ENCODE peak calls at places on chromosomes 5 and 9, in four cellular contexts. One of them, this sample, is unnamed.

GRCh38 chr9:131845286-131846011 is 105.6 kb upstream of the RAPGEF1 start:
- DNase-seq in foreskin fibroblast: no peak
- DNase-seq in AG10803: no peak
- DNase-seq in GM12878: no peak
- DNase-seq in this sample: no peak

GRCh38 chr5:54834121-54834842 is 151.1 kb downstream of the ESM1 start:
- DNase-seq in foreskin fibroblast: no peak
- DNase-seq in AG10803: peak
- DNase-seq in GM12878: no peak
- DNase-seq in this sample: no peak

GRCh38 chr9:109716631-109717030 is 63.4 kb upstream of the PALM2AKAP2 start:
- DNase-seq in foreskin fibroblast: no peak
- DNase-seq in AG10803: peak
- DNase-seq in GM12878: no peak
- DNase-seq in this sample: no peak

GRCh38 chr9:131807131-131807990 is 67.5 kb upstream of the RAPGEF1 start:
- DNase-seq in foreskin fibroblast: no peak
- DNase-seq in AG10803: no peak
- DNase-seq in GM12878: no peak
- DNase-seq in this sample: no peak

GRCh38 chr9:71306134-71306533 is 184.7 kb upstream of the TRPM3 start:
- DNase-seq in foreskin fibroblast: no peak
- DNase-seq in AG10803: no peak
- DNase-seq in GM12878: no peak
- DNase-seq in this sample: no peak

GRCh38 chr9:347667-348292 is 133.1 kb downstream of the DOCK8 start:
- DNase-seq in foreskin fibroblast: peak
- DNase-seq in AG10803: peak
- DNase-seq in GM12878: no peak
- DNase-seq in this sample: no peak

GRCh38 chr9:104743377-104743985 is 4.0 kb upstream of the NIPSNAP3A start:
- DNase-seq in foreskin fibroblast: peak
- DNase-seq in AG10803: peak
- DNase-seq in GM12878: peak
- DNase-seq in this sample: peak

GRCh38 chr5:32837211-32837610 is 126.1 kb downstream of the NPR3 start:
- DNase-seq in foreskin fibroblast: peak
- DNase-seq in AG10803: no peak
- DNase-seq in GM12878: no peak
- DNase-seq in this sample: no peak

GRCh38 chr9:72749276-72749675 is 203.6 kb downstream of the ALDH1A1 start:
- DNase-seq in foreskin fibroblast: no peak
- DNase-seq in AG10803: no peak
- DNase-seq in GM12878: no peak
- DNase-seq in this sample: no peak

GRCh38 chr9:135533093-135533492 is 11.9 kb downstream of the LCN1 start:
- DNase-seq in foreskin fibroblast: no peak
- DNase-seq in AG10803: no peak
- DNase-seq in GM12878: no peak
- DNase-seq in this sample: no peak

GRCh38 chr5:179779826-179780225 is 14.0 kb upstream of the LTC4S start:
- DNase-seq in foreskin fibroblast: no peak
- DNase-seq in AG10803: no peak
- DNase-seq in GM12878: no peak
- DNase-seq in this sample: no peak

GRCh38 chr5:69331528-69332445 is 814 bp downstream of the CCDC125 start:
- DNase-seq in foreskin fibroblast: no peak
- DNase-seq in AG10803: no peak
- DNase-seq in GM12878: no peak
- DNase-seq in this sample: no peak

GRCh38 chr5:6829150-6829784 is 116.0 kb downstream of the TENT4A start:
- DNase-seq in foreskin fibroblast: no peak
- DNase-seq in AG10803: peak
- DNase-seq in GM12878: peak
- DNase-seq in this sample: no peak

GRCh38 chr5:120808606-120809005 is 344.5 kb downstream of the PRR16 start:
- DNase-seq in foreskin fibroblast: no peak
- DNase-seq in AG10803: no peak
- DNase-seq in GM12878: no peak
- DNase-seq in this sample: no peak

GRCh38 chr9:136402067-136402466 is 2.1 kb upstream of the SNAPC4 start:
- DNase-seq in foreskin fibroblast: no peak
- DNase-seq in AG10803: no peak
- DNase-seq in GM12878: no peak
- DNase-seq in this sample: no peak

GRCh38 chr9:116939605-116940004 is 252.5 kb downstream of the TRIM32 start:
- DNase-seq in foreskin fibroblast: no peak
- DNase-seq in AG10803: no peak
- DNase-seq in GM12878: no peak
- DNase-seq in this sample: no peak

GRCh38 chr9:80692751-80693150 is 996.6 kb downstream of the TLE1 start:
- DNase-seq in foreskin fibroblast: no peak
- DNase-seq in AG10803: no peak
- DNase-seq in GM12878: no peak
- DNase-seq in this sample: no peak

GRCh38 chr5:74761241-74761640 is 5.7 kb downstream of the GFM2 start:
- DNase-seq in foreskin fibroblast: no peak
- DNase-seq in AG10803: no peak
- DNase-seq in GM12878: no peak
- DNase-seq in this sample: no peak

GRCh38 chr5:128356011-128356410 is 182.0 kb downstream of the FBN2 start:
- DNase-seq in foreskin fibroblast: peak
- DNase-seq in AG10803: no peak
- DNase-seq in GM12878: no peak
- DNase-seq in this sample: no peak

GRCh38 chr9:119307471-119307870 is 61.8 kb downstream of the BRINP1 start:
- DNase-seq in foreskin fibroblast: no peak
- DNase-seq in AG10803: no peak
- DNase-seq in GM12878: no peak
- DNase-seq in this sample: no peak

GRCh38 chr5:59133801-59134261 is 551.0 kb downstream of the RAB3C start:
- DNase-seq in foreskin fibroblast: peak
- DNase-seq in AG10803: peak
- DNase-seq in GM12878: no peak
- DNase-seq in this sample: peak

GRCh38 chr5:177470759-177471536 is 2.5 kb downstream of the DBN1 start:
- DNase-seq in foreskin fibroblast: no peak
- DNase-seq in AG10803: no peak
- DNase-seq in GM12878: no peak
- DNase-seq in this sample: no peak
- TF ChIP-seq CTCF in foreskin fibroblast: no peak
- TF ChIP-seq CTCF in AG10803: no peak
- TF ChIP-seq CTCF in GM12878: no peak
- TF ChIP-seq CTCF in this sample: no peak

GRCh38 chr5:125505062-125505461 is 758.6 kb upstream of the ZNF608 start:
- DNase-seq in foreskin fibroblast: no peak
- DNase-seq in AG10803: no peak
- DNase-seq in GM12878: no peak
- DNase-seq in this sample: no peak
- H3K4me3 ChIP-seq in foreskin fibroblast: no peak
- H3K4me3 ChIP-seq in AG10803: no peak
- H3K4me3 ChIP-seq in GM12878: no peak
- H3K4me3 ChIP-seq in this sample: no peak

DNA sequence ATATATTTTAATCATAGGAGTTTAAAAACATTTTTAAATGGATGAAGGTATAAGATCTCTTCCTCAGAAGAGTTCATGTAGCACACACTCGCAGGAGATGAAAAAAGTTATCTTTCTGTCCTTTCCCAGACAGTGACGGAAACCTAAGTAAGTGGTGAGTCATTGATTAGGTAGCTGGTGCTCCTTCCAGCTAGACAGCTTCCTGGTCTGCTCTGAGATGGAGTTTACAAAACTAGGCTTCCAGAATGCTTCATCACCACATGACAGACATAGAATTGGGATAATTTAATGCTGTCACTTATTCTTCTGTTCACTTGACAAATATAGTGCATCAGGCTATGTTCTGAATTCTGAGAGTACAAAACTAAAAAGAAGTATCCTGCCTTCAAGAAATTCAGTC is 2393.0 kb upstream of the C9orf72 start:
- DNase-seq in foreskin fibroblast: no peak
- DNase-seq in AG10803: no peak
- DNase-seq in GM12878: no peak
- DNase-seq in this sample: no peak
- TF ChIP-seq CTCF in foreskin fibroblast: no peak
- TF ChIP-seq CTCF in AG10803: no peak
- TF ChIP-seq CTCF in GM12878: no peak
- TF ChIP-seq CTCF in this sample: no peak

GRCh38 chr5:34930870-34931269 is 1.5 kb downstream of the DNAJC21 start:
- DNase-seq in foreskin fibroblast: no peak
- DNase-seq in AG10803: no peak
- DNase-seq in GM12878: no peak
- DNase-seq in this sample: no peak
- H3K4me3 ChIP-seq in foreskin fibroblast: peak
- H3K4me3 ChIP-seq in AG10803: peak
- H3K4me3 ChIP-seq in GM12878: peak
- H3K4me3 ChIP-seq in this sample: peak

DNA sequence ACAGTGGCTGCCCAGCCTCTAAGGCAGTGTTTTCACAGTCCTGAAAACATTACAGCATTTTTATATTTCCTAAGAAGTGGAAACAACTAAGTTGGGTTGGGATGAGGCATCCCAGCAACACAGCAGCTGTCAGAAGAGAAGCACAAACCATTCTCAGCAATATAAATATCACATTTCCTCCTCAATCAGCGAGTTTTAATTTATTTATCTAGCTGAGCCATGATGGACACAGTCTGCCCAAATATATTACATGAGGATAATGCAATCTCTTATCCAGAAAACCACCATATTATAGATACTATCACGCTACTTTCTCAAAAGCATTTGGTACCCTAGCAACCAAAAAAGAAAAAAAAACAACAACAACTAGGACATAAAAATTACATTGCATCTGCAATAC is 158.5 kb downstream of the FSTL4 start:
- DNase-seq in foreskin fibroblast: no peak
- DNase-seq in AG10803: no peak
- DNase-seq in GM12878: no peak
- DNase-seq in this sample: no peak
- TF ChIP-seq CTCF in foreskin fibroblast: no peak
- TF ChIP-seq CTCF in AG10803: no peak
- TF ChIP-seq CTCF in GM12878: no peak
- TF ChIP-seq CTCF in this sample: no peak

GRCh38 chr5:122078116-122078865 is at the start of gene LOX:
- DNase-seq in foreskin fibroblast: peak
- DNase-seq in AG10803: peak
- DNase-seq in GM12878: no peak
- DNase-seq in this sample: peak

GRCh38 chr5:122085041-122085440 is 7.0 kb upstream of the LOX start:
- DNase-seq in foreskin fibroblast: no peak
- DNase-seq in AG10803: no peak
- DNase-seq in GM12878: no peak
- DNase-seq in this sample: no peak

GRCh38 chr5:122077451-122078115 is 476 bp downstream of the LOX start:
- DNase-seq in foreskin fibroblast: no peak
- DNase-seq in AG10803: no peak
- DNase-seq in GM12878: no peak
- DNase-seq in this sample: no peak

GRCh38 chr5:122083535-122083934 is 5.5 kb upstream of the LOX start:
- DNase-seq in foreskin fibroblast: no peak
- DNase-seq in AG10803: no peak
- DNase-seq in GM12878: no peak
- DNase-seq in this sample: no peak

DNA sequence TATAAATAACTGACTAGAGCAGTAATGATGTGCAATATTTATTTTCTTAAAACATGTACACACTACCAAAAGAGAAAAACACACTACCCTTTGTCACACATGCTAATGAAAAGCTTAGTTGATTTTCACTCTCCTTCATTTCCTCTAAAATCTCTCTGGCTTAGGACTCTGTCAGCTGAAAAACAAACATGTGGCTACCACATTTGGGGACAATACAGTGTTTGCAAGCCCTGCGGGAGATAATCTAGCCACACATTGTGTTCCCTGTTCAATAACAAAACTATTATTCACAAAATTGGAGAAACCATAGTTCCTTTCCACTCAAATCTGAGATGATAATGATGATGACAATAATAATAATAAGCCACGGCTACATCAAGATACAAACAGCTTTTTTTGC is 3.5 kb upstream of the LOX start:
- DNase-seq in foreskin fibroblast: no peak
- DNase-seq in AG10803: peak
- DNase-seq in GM12878: no peak
- DNase-seq in this sample: no peak
- H3K4me3 ChIP-seq in foreskin fibroblast: no peak
- H3K4me3 ChIP-seq in AG10803: no peak
- H3K4me3 ChIP-seq in GM12878: no peak
- H3K4me3 ChIP-seq in this sample: no peak